ENCODE peak calls at places on chromosomes 4 and X, in nine cellular contexts. I, H, L, A, B, N, D, G and J are unnamed samples.
A peak's percentile ranks its signal among the peaks of the same experiment; 100 is the strongest.

GRCh38 chr4:44320833-44321232 is 127.8 kb downstream of the KCTD8 start:
- DNase-seq in D (no peak), B (no peak), I (no peak), G (no peak), A (no peak), H (no peak), L (no peak), N (no peak), J (no peak)

GRCh38 chr4:37876156-37876555 is 14.7 kb upstream of the TBC1D1 start:
- DNase-seq in G (no peak), H (no peak), N (no peak), A (no peak), B (no peak), L (no peak), D (no peak), I (no peak), J (no peak)

GRCh38 chr4:81493895-81494490 is 22.3 kb upstream of the RASGEF1B start:
- DNase-seq in L (no peak), D (no peak), H (no peak), N (no peak), B (no peak), I (no peak), G (no peak), A (no peak), J (no peak)

GRCh38 chr4:42280327-42281095 is 116.8 kb upstream of the SHISA3 start:
- DNase-seq in N (no peak), G (no peak), D (peak; percentile 55), H (no peak), L (no peak), I (peak; percentile 23), B (no peak), A (peak; percentile 75), J (no peak)

GRCh38 chr4:79455216-79455615 is 47.2 kb upstream of the GK2 start:
- DNase-seq in D (no peak), A (no peak), L (no peak), G (no peak), B (no peak), I (no peak), H (no peak), N (no peak), J (no peak)

GRCh38 chr4:74097631-74098550 is 1.1 kb downstream of the CXCL2 start:
- DNase-seq in A (no peak), I (peak; percentile 59), D (no peak), H (no peak), B (no peak), L (no peak), G (no peak), N (no peak), J (peak; percentile 35)

GRCh38 chrX:139892512-139892911 is 40.3 kb downstream of the ATP11C start:
- DNase-seq in L (no peak), H (no peak), A (no peak), B (no peak), I (no peak), D (no peak), N (no peak), G (no peak), J (no peak)

GRCh38 chrX:135543924-135544323 is 23.5 kb downstream of the INTS6L start:
- DNase-seq in H (no peak), G (no peak), B (no peak), I (peak; percentile 17), N (no peak), L (peak; percentile 35), D (no peak), A (peak; percentile 73), J (no peak)

GRCh38 chrX:154800508-154801207 is 4.6 kb downstream of the MPP1 start:
- DNase-seq in I (no peak), G (no peak), L (no peak), B (no peak), A (no peak), N (no peak), H (no peak), D (no peak), J (no peak)

GRCh38 chrX:40064055-40064597 is 33.6 kb downstream of the BCOR start:
- DNase-seq in N (no peak), L (no peak), G (no peak), I (no peak), D (no peak), H (no peak), B (no peak), A (peak; percentile 52), J (no peak)

GRCh38 chrX:47158781-47159180 is 13.8 kb downstream of the RBM10 start:
- DNase-seq in H (no peak), I (no peak), G (no peak), N (no peak), A (no peak), D (no peak), B (no peak), L (no peak), J (no peak)

GRCh38 chrX:103776586-103776985 is at the start of gene PLP1:
- DNase-seq in N (no peak), I (no peak), A (peak; percentile 8), H (no peak), L (no peak), B (no peak), D (no peak), G (no peak), J (no peak)
- H3K4me1 ChIP-seq in N (no peaks in the 10 kb centered on the region), I (no peaks in the 10 kb centered on the region), A (peaks cover 5% of the 10 kb centered on the region), H (no peaks in the 10 kb centered on the region), L (no peaks in the 10 kb centered on the region), B (no peaks in the 10 kb centered on the region), D (no peaks in the 10 kb centered on the region), G (no peaks in the 10 kb centered on the region), J (no peaks in the 10 kb centered on the region)

DNA sequence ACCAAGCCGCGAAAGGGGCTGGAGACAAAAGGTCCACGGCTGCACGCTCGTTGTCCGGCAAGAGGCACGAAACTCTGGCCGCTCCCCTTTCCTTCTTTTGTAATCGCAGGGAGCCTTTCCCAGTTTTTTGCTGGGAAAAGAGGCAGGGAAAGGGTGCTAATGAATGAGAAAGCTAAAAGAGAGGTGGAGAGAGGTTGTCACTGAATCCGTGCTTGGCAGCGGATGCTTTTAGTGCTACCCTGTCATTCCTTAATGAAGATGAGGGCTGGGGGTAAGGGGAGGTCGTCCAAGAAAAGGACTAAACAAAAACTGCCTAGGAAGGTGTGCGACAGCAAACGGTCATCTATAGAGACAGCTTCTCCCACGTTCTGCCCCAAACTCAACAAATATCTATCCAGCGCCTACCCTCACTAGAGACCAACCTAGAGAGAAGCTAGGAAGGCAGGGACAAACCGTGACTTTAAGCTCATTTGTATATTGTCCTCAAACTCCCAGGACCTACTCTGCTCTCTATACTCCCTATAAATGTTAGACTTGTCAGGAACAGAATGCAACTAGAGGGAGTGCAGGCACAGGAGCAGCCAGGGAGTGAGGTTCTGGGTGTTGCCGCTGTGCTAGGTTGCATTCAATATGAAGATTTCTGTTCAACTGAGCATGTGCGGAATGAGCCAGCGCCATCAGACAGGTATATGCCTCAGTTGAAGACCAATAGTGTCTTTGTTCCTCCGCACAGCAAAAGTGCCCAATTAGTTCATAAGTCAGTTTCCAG is 755 bp upstream of the CASK start:
- DNase-seq in N (peak; percentile 9), I (peak; percentile 68), A (no peak), D (peak; percentile 24), H (peak; percentile 53), B (no peak), L (peak; percentile 27), G (no peak), J (peak; percentile 48)
- H3K4me3 ChIP-seq in N (peak overlapping the region; percentile 34), I (peak overlapping the region; percentile 63), A (peak overlapping the region; percentile 77), D (peak overlapping the region; percentile 74), H (no peak overlapping the region), B (peak overlapping the region; percentile 77), L (peak overlapping the region; percentile 77), G (peak overlapping the region; percentile 70), J (peak overlapping the region; percentile 21)

GRCh38 chr4:102871772-102872171 is 3.0 kb downstream of the CISD2 start:
- DNase-seq in D (no peak), G (no peak), L (no peak), A (no peak), B (no peak), I (no peak), H (no peak), N (no peak), J (no peak)

GRCh38 chr4:102867278-102868152 is 1.3 kb upstream of the CISD2 start:
- DNase-seq in N (no peak), A (no peak), B (no peak), L (no peak), I (peak; percentile 19), G (no peak), D (no peak), H (no peak), J (no peak)

GRCh38 chr4:102868153-102868781 is 525 bp upstream of the CISD2 start:
- DNase-seq in N (no peak), H (peak; percentile 22), B (no peak), A (no peak), I (peak; percentile 9), L (no peak), D (no peak), G (no peak), J (peak; percentile 55)

GRCh38 chr4:102868782-102869568 is at the start of gene CISD2:
- DNase-seq in B (peak; percentile 91), G (peak; percentile 61), D (peak; percentile 94), N (peak; percentile 83), I (peak; percentile 91), A (peak; percentile 95), L (peak; percentile 87), H (peak; percentile 94), J (peak; percentile 96)

DNA sequence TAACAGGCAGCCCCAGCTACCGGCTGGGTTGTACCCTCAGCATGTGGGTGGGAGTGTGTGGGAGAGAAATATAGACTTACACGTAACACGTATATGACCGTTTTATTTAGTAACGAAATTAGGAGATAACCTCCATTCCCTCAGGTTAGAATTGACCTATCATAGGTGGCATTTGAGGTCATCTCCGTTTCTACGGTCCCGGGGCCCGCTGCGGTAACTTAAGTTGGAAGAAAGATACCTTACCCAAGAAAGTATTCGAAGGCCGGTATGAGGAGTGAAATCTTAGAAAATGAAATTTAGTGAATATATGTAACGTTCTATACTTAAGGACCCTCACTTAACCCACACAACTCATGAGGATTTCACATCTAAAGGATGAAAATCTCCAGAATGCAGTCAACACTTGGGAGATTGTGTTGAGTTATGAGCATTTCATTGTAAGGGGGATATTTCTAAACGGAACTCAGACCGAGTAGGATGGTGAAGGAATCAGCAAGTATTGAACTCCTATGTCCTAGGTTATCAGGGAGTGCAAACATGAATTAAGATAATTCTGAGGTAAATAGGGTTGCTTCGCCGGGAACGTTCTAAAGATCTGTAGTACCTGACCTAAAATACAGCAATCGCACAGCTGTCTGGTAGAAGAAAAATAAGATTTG is 906 bp downstream of the CISD2 start:
- DNase-seq in L (no peak), G (no peak), N (no peak), A (peak; percentile 45), B (no peak), H (peak; percentile 29), D (no peak), I (no peak), J (no peak)
- H3K4me1 ChIP-seq in L (peaks cover 24% of the 10 kb centered on the region), G (peaks cover 12% of the 10 kb centered on the region), N (peaks cover 34% of the 10 kb centered on the region), A (peaks cover 24% of the 10 kb centered on the region), B (no peaks in the 10 kb centered on the region), H (peaks cover 26% of the 10 kb centered on the region), D (peaks cover 3% of the 10 kb centered on the region), I (peaks cover 24% of the 10 kb centered on the region), J (peaks cover 3% of the 10 kb centered on the region)

DNA sequence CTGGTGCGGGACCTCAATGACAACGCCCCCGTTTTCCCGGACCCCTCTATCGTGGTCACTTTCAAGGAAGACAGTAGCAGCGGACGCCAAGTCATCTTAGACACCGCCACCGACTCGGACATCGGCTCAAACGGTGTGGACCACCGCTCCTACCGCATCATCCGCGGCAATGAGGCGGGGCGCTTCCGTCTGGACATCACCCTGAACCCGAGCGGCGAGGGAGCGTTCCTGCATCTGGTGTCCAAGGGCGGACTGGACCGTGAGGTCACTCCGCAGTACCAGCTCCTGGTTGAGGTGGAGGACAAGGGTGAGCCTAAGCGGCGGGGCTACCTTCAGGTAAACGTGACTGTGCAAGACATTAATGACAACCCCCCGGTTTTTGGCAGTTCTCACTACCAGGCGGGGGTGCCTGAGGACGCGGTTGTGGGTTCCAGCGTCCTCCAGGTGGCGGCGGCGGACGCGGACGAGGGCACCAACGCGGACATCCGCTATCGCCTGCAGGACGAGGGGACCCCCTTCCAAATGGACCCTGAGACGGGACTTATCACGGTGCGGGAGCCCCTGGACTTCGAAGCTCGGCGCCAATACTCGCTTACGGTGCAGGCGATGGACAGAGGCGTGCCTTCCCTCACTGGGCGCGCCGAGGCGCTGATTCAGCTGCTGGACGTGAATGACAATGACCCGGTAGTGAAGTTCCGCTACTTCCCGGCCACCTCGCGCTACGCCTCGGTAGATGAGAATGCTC is 2.2 kb downstream of the FAT4 start:
- DNase-seq in H (peak; percentile 20), B (no peak), D (peak; percentile 55), L (no peak), A (peak; percentile 67), I (peak; percentile 55), G (no peak), N (no peak), J (no peak)
- H3K4me3 ChIP-seq in H (no peak overlapping the region), B (peak overlapping the region; percentile 88), D (peak overlapping the region; percentile 90), L (no peak overlapping the region), A (peak overlapping the region; percentile 92), I (peak overlapping the region; percentile 87), G (peak overlapping the region; percentile 54), N (no peak overlapping the region), J (peak overlapping the region; percentile 9)